ENCODE peak calls at places on chromosomes 7 and 10, in five cellular contexts. H is aorta, C is left ventricle myocardium inferior, M is lower lobe of right lung, X is lung. P is an unnamed sample.

GRCh38 chr10:60314306-60314940 is 75.3 kb downstream of the ANK3 start:
- DNase-seq in H (no peak), C (no peak), M (no peak), X (no peak), P (no peak)

GRCh38 chr7:67484244-67484751 is 487.7 kb downstream of the TYW1 start:
- DNase-seq in H (no peak), C (peak; percentile 23), M (no peak), X (peak; percentile 53), P (peak; percentile 60)

GRCh38 chr10:126654579-126654978 is 15.9 kb downstream of the C10orf90 start:
- DNase-seq in H (no peak), C (no peak), M (no peak), X (no peak), P (no peak)

GRCh38 chr10:61719906-61720305 is 57.2 kb downstream of the CABCOCO1 start:
- DNase-seq in H (no peak), C (no peak), M (no peak), X (no peak), P (no peak)

GRCh38 chr7:111855161-111855841 is 293.0 kb upstream of the IMMP2L start:
- DNase-seq in H (no peak), C (no peak), M (no peak), X (no peak), P (no peak)

GRCh38 chr7:94297397-94297838 is 97.3 kb upstream of the COL1A2 start:
- DNase-seq in H (peak; percentile 91), C (peak; percentile 56), M (no peak), X (peak; percentile 38), P (peak; percentile 89)

GRCh38 chr10:128095023-128095752 is 31.0 kb downstream of the MKI67 start:
- DNase-seq in H (no peak), C (no peak), M (no peak), X (no peak), P (no peak)

GRCh38 chr7:46107610-46108217 is 186.6 kb upstream of the IGFBP3 start:
- DNase-seq in H (no peak), C (no peak), M (no peak), X (no peak), P (no peak)

GRCh38 chr7:148911626-148912025 is 27.5 kb upstream of the EZH2 start:
- DNase-seq in H (no peak), C (no peak), M (no peak), X (no peak), P (no peak)

GRCh38 chr10:129521161-129522025 is 54.4 kb downstream of the MGMT start:
- DNase-seq in H (peak; percentile 70), C (no peak), M (no peak), X (no peak), P (no peak)

GRCh38 chr10:132730566-132730953 is 55.4 kb downstream of the NKX6-2 start:
- DNase-seq in H (no peak), C (no peak), M (no peak), X (no peak), P (no peak)

GRCh38 chr10:131885391-131886165 is 15.2 kb upstream of the PPP2R2D start:
- DNase-seq in H (peak; percentile 93), C (peak; percentile 74), M (peak; percentile 82), X (peak; percentile 81), P (peak; percentile 91)

GRCh38 chr10:48439581-48440041 is 133.1 kb downstream of the MAPK8 start:
- DNase-seq in H (no peak), C (no peak), M (peak; percentile 57), X (no peak), P (no peak)

GRCh38 chr10:124138195-124138882 is 44.9 kb upstream of the CHST15 start:
- DNase-seq in H (no peak), C (no peak), M (no peak), X (no peak), P (no peak)

GRCh38 chr7:129644634-129645230 is 33.2 kb downstream of the NRF1 start:
- DNase-seq in H (no peak), C (no peak), M (no peak), X (no peak), P (no peak)

GRCh38 chr7:106178593-106179134 is 66.6 kb upstream of the SYPL1 start:
- DNase-seq in H (no peak), C (no peak), M (no peak), X (no peak), P (no peak)

GRCh38 chr10:132865236-132865635 is 77.1 kb downstream of the CFAP46 start:
- DNase-seq in H (peak; percentile 44), C (peak; percentile 7), M (peak; percentile 20), X (no peak), P (no peak)

GRCh38 chr10:55374917-55375316 is 573.9 kb upstream of the PCDH15 start:
- DNase-seq in H (no peak), C (no peak), M (no peak), X (no peak), P (no peak)

GRCh38 chr7:95865716-95866371 is 93.5 kb downstream of the DYNC1I1 start:
- DNase-seq in H (no peak), C (no peak), M (no peak), X (no peak), P (no peak)

GRCh38 chr7:50954716-50955115 is 172.0 kb upstream of the GRB10 start:
- DNase-seq in H (no peak), C (no peak), M (no peak), X (no peak), P (no peak)

GRCh38 chr7:148303295-148304013 is 287.1 kb upstream of the C7orf33 start:
- DNase-seq in H (peak; percentile 92), C (peak; percentile 84), M (no peak), X (peak; percentile 35), P (peak; percentile 96)

GRCh38 chr10:95664543-95664942 is 8.0 kb upstream of the ALDH18A1 start:
- DNase-seq in H (no peak), C (no peak), M (no peak), X (no peak), P (no peak)

GRCh38 chr7:2029936-2030335 is 202.8 kb downstream of the MAD1L1 start:
- DNase-seq in H (peak; percentile 39), C (peak; percentile 9), M (peak; percentile 28), X (no peak), P (no peak)

GRCh38 chr7:42070068-42070467 is 166.9 kb downstream of the GLI3 start:
- DNase-seq in H (no peak), C (no peak), M (no peak), X (no peak), P (no peak)

GRCh38 chr7:133854739-133855138 is 272.4 kb upstream of the LRGUK start:
- DNase-seq in H (no peak), C (no peak), M (no peak), X (no peak), P (no peak)

GRCh38 chr7:76356823-76357222 is 2.0 kb downstream of the YWHAG start:
- DNase-seq in H (no peak), C (no peak), M (no peak), X (no peak), P (no peak)

GRCh38 chr7:70178787-70179186 is 580.5 kb downstream of the AUTS2 start:
- DNase-seq in H (no peak), C (no peak), M (peak; percentile 51), X (peak; percentile 29), P (no peak)

GRCh38 chr10:133355991-133356390 is 1.8 kb downstream of the FUOM start:
- DNase-seq in H (no peak), C (no peak), M (no peak), X (no peak), P (peak; percentile 40)

GRCh38 chr7:113217314-113217713 is 99.0 kb upstream of the SMIM30 start:
- DNase-seq in H (no peak), C (no peak), M (no peak), X (no peak), P (no peak)

DNA sequence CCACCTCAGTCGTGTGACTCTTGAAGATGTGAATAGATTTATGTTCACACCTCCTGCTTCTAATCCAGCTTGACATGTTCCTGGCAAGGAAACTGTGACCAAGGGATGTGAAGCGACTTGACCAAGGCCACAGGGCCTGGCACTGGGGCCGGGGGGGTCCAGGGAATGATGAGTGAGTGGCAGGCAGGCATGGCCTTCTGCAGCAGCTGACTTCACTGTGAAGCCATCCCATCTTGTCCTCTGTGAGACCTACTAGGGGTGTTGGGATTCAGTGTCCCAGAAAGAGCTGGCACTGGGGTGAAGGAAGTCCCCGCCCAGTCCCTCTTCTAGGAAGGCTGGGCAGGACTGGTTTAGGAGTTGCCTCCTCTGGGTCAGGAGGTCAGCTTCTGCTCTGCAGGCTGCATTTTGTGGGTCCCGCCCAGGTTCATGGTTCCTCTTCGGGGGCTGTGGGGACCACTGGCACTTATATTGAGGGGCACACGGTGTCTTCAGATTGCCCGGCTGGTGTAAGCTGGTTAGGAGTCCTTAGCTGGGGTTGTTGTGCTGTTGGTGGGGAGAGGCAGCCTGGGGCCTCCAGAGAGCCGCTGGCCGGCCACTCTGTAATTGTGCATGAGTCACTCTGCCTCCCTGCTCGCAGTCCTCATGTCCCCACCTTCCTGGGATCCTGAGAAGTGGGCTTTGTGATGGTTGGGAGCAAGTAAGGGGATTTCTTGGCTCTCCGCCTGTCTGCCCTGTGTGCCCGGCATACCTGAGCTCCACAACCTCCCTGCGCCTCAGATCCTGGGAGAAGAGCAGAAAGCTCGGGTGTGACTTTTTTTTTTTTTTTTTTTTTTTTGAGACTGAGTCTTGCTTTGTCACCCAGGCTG is 11.0 kb downstream of the ZMIZ1 start:
- DNase-seq in H (no peak), C (peak; percentile 67), M (peak; percentile 62), X (no peak), P (peak; percentile 63)
- H3K4me3 ChIP-seq in H (no peak overlapping the region), C (peak overlapping the region; percentile 20), M (no peak overlapping the region), X (no peak overlapping the region), P (no peak overlapping the region)

DNA sequence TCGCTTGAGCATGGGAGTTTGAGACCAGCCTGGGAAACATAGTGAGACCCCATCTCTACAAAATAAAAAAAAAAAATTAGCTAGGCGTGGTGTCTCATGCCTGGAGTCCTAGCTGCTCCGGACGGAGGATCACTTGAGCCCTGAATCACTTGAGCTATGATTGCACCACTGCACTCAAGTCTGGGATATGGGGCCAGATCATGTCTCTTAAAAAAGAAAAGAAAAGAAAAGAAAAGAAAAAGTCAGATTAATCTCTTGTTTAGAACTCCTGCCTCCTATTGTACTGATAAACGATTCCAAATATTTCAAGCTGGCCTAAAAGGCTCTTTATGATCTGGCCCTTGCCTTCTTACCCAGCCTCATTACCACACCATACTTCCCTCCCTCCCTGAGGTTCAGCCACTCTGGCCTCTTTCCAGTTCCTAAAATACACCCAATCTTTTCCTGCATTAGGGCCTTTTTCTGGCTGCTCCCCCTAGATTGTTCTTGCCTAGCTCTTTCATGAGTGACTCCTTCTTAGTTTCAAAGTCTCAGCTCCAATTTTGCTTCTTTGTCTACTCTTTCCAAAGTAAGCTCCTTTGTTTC is 41.7 kb downstream of the VCL start:
- DNase-seq in H (no peak), C (no peak), M (no peak), X (peak; percentile 38), P (peak; percentile 45)
- H3K4me3 ChIP-seq in H (peak overlapping the region; percentile 10), C (no peak overlapping the region), M (no peak overlapping the region), X (no peak overlapping the region), P (no peak overlapping the region)

GRCh38 chr10:80188713-80189112 is 16.6 kb downstream of the ANXA11 start:
- DNase-seq in H (peak; percentile 34), C (no peak), M (no peak), X (no peak), P (peak; percentile 40)
- H3K4me3 ChIP-seq in H (no peak overlapping the region), C (no peak overlapping the region), M (no peak overlapping the region), X (no peak overlapping the region), P (no peak overlapping the region)

GRCh38 chr7:7569113-7569527 is 2.4 kb downstream of the MIOS start:
- DNase-seq in H (no peak), C (no peak), M (no peak), X (no peak), P (no peak)
- H3K4me3 ChIP-seq in H (no peak overlapping the region), C (no peak overlapping the region), M (peak overlapping the region; percentile 15), X (no peak overlapping the region), P (no peak overlapping the region)

P was measured in right cardiac atrium.